ENCODE peak calls at places on chromosomes 12 and 14, in ten cellular contexts. N is IMR-90, X is HCT116, R is lower leg skin, E is body of pancreas, M is transverse colon, L is uterus, J is thyroid gland, D is H54, G is K562. F is an unnamed sample.

GRCh38 chr12:49890096-49890461 is 13.6 kb downstream of the FAIM2 start:
- DNase-seq in J (no peak), L (no peak), X (no peak), D (no peak), R (no peak), E (no peak), N (no peak), M (no peak), G (no peak), F (no peak)

GRCh38 chr12:86660488-86661171 is 404.4 kb upstream of the MGAT4C start:
- DNase-seq in M (no peak), J (no peak), N (peak; percentile 55), E (no peak), G (no peak), L (no peak), R (no peak), D (peak; percentile 5), X (peak; percentile 64), F (no peak)

GRCh38 chr12:15234011-15234410 is 12.8 kb upstream of the RERG start:
- DNase-seq in J (no peak), N (no peak), M (no peak), E (no peak), R (no peak), G (no peak), D (no peak), L (no peak), X (no peak), F (no peak)

GRCh38 chr12:30796891-30797371 is 42.2 kb upstream of the CAPRIN2 start:
- DNase-seq in G (no peak), E (no peak), L (no peak), N (peak; percentile 47), R (no peak), X (no peak), M (no peak), D (no peak), J (no peak), F (no peak)

GRCh38 chr14:64945431-64945830 is 2.9 kb upstream of the GPX2 start:
- DNase-seq in M (no peak), L (no peak), J (no peak), D (no peak), R (peak; percentile 43), E (no peak), G (no peak), N (no peak), X (no peak), F (no peak)

GRCh38 chr12:20212036-20212435 is 156.3 kb upstream of the PDE3A start:
- DNase-seq in L (no peak), M (no peak), R (no peak), D (no peak), G (no peak), J (no peak), E (no peak), X (no peak), N (peak; percentile 8), F (no peak)

GRCh38 chr12:58557646-58558045 is 362.7 kb downstream of the LRIG3 start:
- DNase-seq in L (no peak), G (no peak), N (no peak), E (no peak), R (no peak), X (no peak), M (no peak), J (no peak), D (no peak), F (no peak)

GRCh38 chr14:34649344-34649743 is 19.4 kb upstream of the SNX6 start:
- DNase-seq in E (no peak), J (no peak), G (peak; percentile 11), D (peak; percentile 57), R (no peak), X (no peak), L (no peak), N (peak; percentile 97), M (no peak), F (no peak)

GRCh38 chr12:68809190-68810026 is 1.4 kb downstream of the MDM2 start:
- DNase-seq in L (no peak), N (no peak), X (no peak), D (no peak), G (no peak), E (no peak), M (no peak), R (no peak), J (no peak), F (no peak)

GRCh38 chr12:68806488-68807237 is 1.3 kb upstream of the MDM2 start:
- DNase-seq in G (no peak), N (no peak), L (no peak), D (no peak), M (no peak), E (no peak), J (no peak), R (peak; percentile 74), X (no peak), F (no peak)

GRCh38 chr12:68805592-68806120 is 2.3 kb upstream of the MDM2 start:
- DNase-seq in D (no peak), N (peak; percentile 58), R (no peak), L (no peak), M (no peak), X (no peak), E (no peak), G (no peak), J (no peak), F (no peak)

GRCh38 chr12:68807576-68808387 is at the start of gene MDM2:
- DNase-seq in D (peak; percentile 83), M (peak; percentile 98), R (peak; percentile 99), L (peak; percentile 92), N (peak; percentile 81), J (peak; percentile 93), X (peak; percentile 77), G (peak; percentile 95), E (peak; percentile 98), F (peak; percentile 97)

DNA sequence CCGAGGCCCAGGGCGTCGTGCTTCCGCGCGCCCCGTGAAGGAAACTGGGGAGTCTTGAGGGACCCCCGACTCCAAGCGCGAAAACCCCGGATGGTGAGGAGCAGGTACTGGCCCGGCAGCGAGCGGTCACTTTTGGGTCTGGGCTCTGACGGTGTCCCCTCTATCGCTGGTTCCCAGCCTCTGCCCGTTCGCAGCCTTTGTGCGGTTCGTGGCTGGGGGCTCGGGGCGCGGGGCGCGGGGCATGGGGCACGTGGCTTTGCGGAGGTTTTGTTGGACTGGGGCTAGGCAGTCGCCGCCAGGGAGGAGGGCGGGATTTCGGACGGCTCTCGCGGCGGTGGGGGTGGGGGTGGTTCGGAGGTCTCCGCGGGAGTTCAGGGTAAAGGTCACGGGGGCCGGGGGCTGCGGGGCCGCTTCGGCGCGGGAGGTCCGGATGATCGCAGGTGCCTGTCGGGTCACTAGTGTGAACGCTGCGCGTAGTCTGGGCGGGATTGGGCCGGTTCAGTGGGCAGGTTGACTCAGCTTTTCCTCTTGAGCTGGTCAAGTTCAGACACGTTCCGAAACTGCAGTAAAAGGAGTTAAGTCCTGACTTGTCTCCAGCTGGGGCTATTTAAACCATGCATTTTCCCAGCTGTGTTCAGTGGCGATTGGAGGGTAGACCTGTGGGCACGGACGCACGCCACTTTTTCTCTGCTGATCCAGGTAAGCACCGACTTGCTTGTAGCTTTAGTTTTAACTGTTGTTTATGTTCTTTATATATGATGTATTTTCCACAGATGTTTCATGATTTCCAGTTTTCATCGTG is 612 bp downstream of the MDM2 start:
- DNase-seq in X (peak; percentile 87), M (peak; percentile 85), D (peak; percentile 69), E (peak; percentile 79), J (peak; percentile 86), R (peak; percentile 96), G (peak; percentile 68), N (peak; percentile 93), L (peak; percentile 79), F (peak; percentile 79)
- TF ChIP-seq POLR2A in X (no peak), M (peak; percentile 12), D (peak; percentile 47), E (peak; percentile 72), J (no peak), R (no peak), G (peak; percentile 57), N (peak; percentile 93), L (peak; percentile 27), F (no peak)

GRCh38 chr12:38905480-38906351 is at the start of gene CPNE8:
- DNase-seq in M (peak; percentile 84), D (peak; percentile 13), R (peak; percentile 98), N (no peak), J (peak; percentile 74), X (peak; percentile 48), G (peak; percentile 64), E (peak; percentile 78), L (peak; percentile 80), F (peak; percentile 61)
- TF ChIP-seq POLR2A in M (peak; percentile 79), D (no peak), R (no peak), N (no peak), J (no peak), X (no peak), G (peak; percentile 51), E (peak; percentile 65), L (peak; percentile 22), F (no peak)

DNA sequence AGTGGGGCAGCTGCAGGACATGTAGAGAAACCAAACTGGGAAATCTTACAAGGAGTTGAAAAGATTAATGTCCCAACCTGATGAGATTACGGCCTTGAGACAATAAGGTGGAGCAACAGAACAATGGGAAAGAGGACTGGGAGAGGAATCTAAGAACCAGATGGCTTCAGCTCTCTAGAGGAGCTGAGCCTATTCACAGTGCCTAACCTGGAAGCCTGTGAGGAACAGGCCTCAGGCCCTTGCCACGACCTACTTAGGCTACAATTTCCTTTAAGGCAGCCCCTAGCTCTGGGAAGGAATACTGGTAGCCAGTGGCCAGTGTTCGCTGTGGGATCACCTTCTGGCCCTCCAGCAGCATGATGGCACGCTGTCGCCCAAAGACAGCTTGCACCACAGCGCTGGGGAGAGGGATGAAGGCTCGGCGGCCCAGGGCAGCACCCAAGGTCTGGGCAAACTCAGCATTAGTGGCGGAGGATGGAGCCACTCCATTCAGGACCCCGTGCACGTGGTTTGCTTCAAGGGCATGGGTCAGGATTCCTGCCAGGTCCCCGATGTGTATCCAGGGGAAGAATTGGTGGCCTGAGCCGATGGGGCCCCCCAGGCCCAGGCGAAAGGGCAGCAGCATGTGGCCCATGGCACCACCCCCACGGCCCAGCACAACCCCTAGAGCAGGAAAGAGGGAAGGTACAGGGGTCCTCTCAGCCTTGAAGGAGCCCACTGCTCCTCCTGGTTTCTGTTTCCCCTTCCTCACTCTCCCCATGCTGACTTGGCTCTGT is 2.6 kb downstream of the SDR39U1 start:
- DNase-seq in G (no peak), L (no peak), J (no peak), D (no peak), N (no peak), X (no peak), R (no peak), M (no peak), E (no peak), F (no peak)
- TF ChIP-seq POLR2A in G (no peak), L (no peak), J (no peak), D (no peak), N (peak; percentile 45), X (no peak), R (no peak), M (no peak), E (no peak), F (no peak)

DNA sequence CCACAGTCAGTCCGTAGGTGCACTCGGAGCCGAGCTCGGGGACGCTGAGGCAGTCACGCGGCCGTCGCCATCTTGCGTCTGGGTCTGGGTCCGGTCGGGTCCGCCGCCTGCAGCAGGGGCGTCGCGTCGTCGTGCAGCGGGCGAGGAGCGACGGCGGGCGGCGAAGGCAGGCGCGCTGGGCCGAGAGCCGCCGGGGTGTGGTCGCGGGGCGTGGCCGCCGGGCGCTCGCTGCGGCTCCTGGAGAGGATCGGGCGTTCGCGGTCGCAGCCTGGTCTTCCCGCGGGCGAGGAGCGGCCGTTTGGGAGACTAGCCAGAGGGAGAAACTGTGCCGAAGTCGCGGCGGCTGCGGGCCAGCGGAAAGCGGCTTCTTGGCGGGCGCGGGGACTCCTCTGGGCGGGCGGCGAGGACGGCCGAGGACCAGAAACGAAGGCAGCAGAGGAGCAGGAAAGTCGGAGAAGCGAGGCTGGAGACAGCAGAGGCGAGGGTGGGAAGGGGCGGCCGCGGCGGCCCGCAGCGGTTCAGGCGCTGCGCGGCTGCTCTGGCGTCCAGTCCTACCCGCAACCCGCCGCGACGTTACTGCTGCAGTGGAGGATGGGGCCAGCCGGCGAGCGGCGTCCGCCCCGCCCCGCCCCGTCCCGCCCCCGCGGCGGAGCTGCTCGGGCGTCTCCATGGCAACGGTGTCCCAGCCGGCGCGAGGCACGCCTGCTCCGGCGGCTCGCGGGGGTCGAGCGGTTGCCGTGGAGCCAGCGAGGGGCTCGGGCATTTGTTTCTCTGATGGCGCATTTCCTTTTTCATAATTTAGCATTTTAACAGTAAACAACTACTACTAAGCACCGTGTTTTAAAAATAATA is at the start of gene PNMA1:
- DNase-seq in D (peak; percentile 99), L (peak; percentile 87), N (peak; percentile 72), J (peak; percentile 91), M (peak; percentile 91), E (peak; percentile 91), G (peak; percentile 88), X (no peak), R (peak; percentile 96), F (peak; percentile 88)
- TF ChIP-seq POLR2A in D (peak; percentile 98), L (peak; percentile 82), N (peak; percentile 89), J (peak; percentile 29), M (peak; percentile 67), E (peak; percentile 49), G (peak; percentile 72), X (peak; percentile 39), R (no peak), F (no peak)